ENCODE peak calls at places on chromosomes 11 and 22, in ten cellular contexts. H is PC-9, U is right lobe of liver, M is neural progenitor cell, C is psoas muscle, B is Peyer's patch, Z is esophagus squamous epithelium, R is uterus, L is A549, D is spleen. T is an unnamed sample.

GRCh38 chr11:99171330-99171729 is 150.6 kb downstream of the CNTN5 start:
- DNase-seq in H (no peak), U (no peak), M (no peak), C (no peak), B (no peak), Z (no peak), R (no peak), L (no peak), D (no peak), T (no peak)

GRCh38 chr22:23767673-23768548 is at the start of gene CHCHD10:
- DNase-seq in H (peak), U (peak), M (peak), C (peak), B (peak), Z (no peak), R (peak), L (peak), D (peak), T (peak)

GRCh38 chr11:47587039-47587675 is 679 bp downstream of the FAM180B start:
- DNase-seq in H (no peak), U (no peak), M (no peak), C (no peak), B (no peak), Z (no peak), R (no peak), L (no peak), D (peak), T (no peak)

GRCh38 chr22:36221799-36222751 is 17.3 kb downstream of the APOL2 start:
- DNase-seq in H (no peak), U (peak), M (peak), C (peak), B (peak), Z (no peak), R (peak), L (peak), D (peak), T (peak)

GRCh38 chr11:44516688-44517301 is 48.7 kb upstream of the CD82 start:
- DNase-seq in H (no peak), U (no peak), M (no peak), C (no peak), B (no peak), Z (no peak), R (no peak), L (no peak), D (peak), T (no peak)

GRCh38 chr11:13480198-13480597 is 15.6 kb downstream of the PTH start:
- DNase-seq in H (no peak), U (no peak), M (no peak), C (no peak), B (no peak), Z (no peak), R (no peak), L (no peak), D (no peak), T (no peak)

GRCh38 chr11:66886671-66887221 is 29.9 kb downstream of the LRFN4 start:
- DNase-seq in H (no peak), U (no peak), M (no peak), C (peak), B (no peak), Z (no peak), R (no peak), L (peak), D (no peak), T (no peak)

GRCh38 chr11:45501277-45501979 is 164.0 kb downstream of the CHST1 start:
- DNase-seq in H (no peak), U (no peak), M (peak), C (no peak), B (no peak), Z (no peak), R (no peak), L (no peak), D (no peak), T (no peak)

GRCh38 chr11:47148903-47149535 is 27.7 kb downstream of the ARFGAP2 start:
- DNase-seq in H (peak), U (no peak), M (no peak), C (no peak), B (no peak), Z (no peak), R (no peak), L (no peak), D (no peak), T (no peak)

GRCh38 chr22:39947488-39948216 is 12.5 kb upstream of the TMA7B start:
- DNase-seq in H (no peak), U (no peak), M (no peak), C (no peak), B (no peak), Z (no peak), R (no peak), L (no peak), D (no peak), T (no peak)

GRCh38 chr11:32382339-32383049 is 52.8 kb downstream of the WT1 start:
- DNase-seq in H (peak), U (no peak), M (no peak), C (no peak), B (no peak), Z (no peak), R (no peak), L (no peak), D (no peak), T (no peak)

GRCh38 chr11:43738600-43739409 is 58.3 kb downstream of the HSD17B12 start:
- DNase-seq in H (peak), U (no peak), M (peak), C (no peak), B (no peak), Z (no peak), R (no peak), L (no peak), D (no peak), T (no peak)

GRCh38 chr11:109123811-109124787 is 297.9 kb upstream of the C11orf87 start:
- DNase-seq in H (no peak), U (no peak), M (no peak), C (no peak), B (no peak), Z (no peak), R (no peak), L (no peak), D (no peak), T (peak)

GRCh38 chr22:27443315-27443714 is 358.2 kb downstream of the MN1 start:
- DNase-seq in H (peak), U (no peak), M (peak), C (peak), B (no peak), Z (no peak), R (no peak), L (no peak), D (no peak), T (no peak)

GRCh38 chr11:46565248-46565835 is 28.5 kb downstream of the AMBRA1 start:
- DNase-seq in H (no peak), U (no peak), M (no peak), C (no peak), B (no peak), Z (no peak), R (no peak), L (no peak), D (no peak), T (no peak)

GRCh38 chr11:74570266-74571061 is 21.9 kb upstream of the POLD3 start:
- DNase-seq in H (peak), U (no peak), M (peak), C (no peak), B (peak), Z (no peak), R (peak), L (peak), D (no peak), T (no peak)

GRCh38 chr11:8068605-8069221 is 12.3 kb upstream of the TUB start:
- DNase-seq in H (peak), U (peak), M (no peak), C (peak), B (peak), Z (no peak), R (peak), L (peak), D (peak), T (no peak)

GRCh38 chr11:12163181-12163841 is 52.9 kb downstream of the MICAL2 start:
- DNase-seq in H (no peak), U (no peak), M (no peak), C (no peak), B (peak), Z (no peak), R (peak), L (no peak), D (no peak), T (no peak)

GRCh38 chr11:93570759-93571413 is 27.7 kb upstream of the SMCO4 start:
- DNase-seq in H (peak), U (peak), M (no peak), C (no peak), B (peak), Z (no peak), R (peak), L (peak), D (no peak), T (no peak)

GRCh38 chr11:93842461-93842860 is 8.0 kb downstream of the VSTM5 start:
- DNase-seq in H (peak), U (no peak), M (no peak), C (no peak), B (peak), Z (no peak), R (no peak), L (no peak), D (no peak), T (no peak)

GRCh38 chr22:20117656-20118571 is 888 bp upstream of the TRMT2A start:
- DNase-seq in H (no peak), U (peak), M (peak), C (peak), B (peak), Z (no peak), R (no peak), L (no peak), D (peak), T (peak)

DNA sequence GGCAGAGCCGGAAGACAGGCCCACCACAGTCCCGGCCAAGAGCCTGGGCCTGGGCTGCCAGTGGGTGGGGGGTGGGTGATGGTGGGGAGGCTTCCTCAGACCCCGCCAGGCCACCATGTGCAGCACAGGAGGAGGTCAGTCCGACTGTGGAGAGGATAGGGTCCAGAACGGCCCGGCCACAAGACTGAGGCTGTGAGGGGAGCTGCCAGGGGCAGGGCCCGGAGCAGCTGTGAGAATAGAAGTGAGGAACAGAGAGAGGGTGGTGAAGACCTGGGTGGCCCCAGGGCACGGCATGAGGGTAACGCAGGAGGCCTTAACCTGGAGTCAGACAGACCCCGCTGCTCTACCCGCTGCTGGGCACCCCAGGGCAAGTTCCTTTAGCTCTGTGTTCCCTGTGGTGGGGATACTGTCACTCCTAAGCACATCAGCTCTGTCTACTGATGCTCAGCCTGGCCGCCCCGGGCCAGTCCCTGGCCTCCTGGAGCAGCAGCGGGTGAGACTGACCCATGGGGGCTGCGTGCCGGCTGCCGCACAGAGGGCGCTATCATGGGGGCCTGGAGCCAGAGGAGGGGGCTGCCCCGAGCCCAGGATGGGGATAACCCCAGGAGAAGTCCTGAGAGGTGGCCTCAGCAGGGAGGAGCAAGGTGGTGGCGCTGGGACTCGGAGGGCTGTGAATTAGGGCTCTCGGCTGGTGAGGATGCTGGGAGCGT is 1.7 kb downstream of the FERMT3 start:
- DNase-seq in H (no peak), U (peak), M (peak), C (no peak), B (no peak), Z (no peak), R (no peak), L (no peak), D (peak), T (no peak)
- H3K4me3 ChIP-seq in H (no peak), U (peak), M (no peak), C (peak), B (peak), Z (peak), R (no peak), L (no peak), D (peak), T (peak)

GRCh38 chr11:124170801-124171586 is 12.2 kb upstream of the OR10D3 start:
- DNase-seq in H (no peak), U (no peak), M (no peak), C (no peak), B (no peak), Z (no peak), R (no peak), L (no peak), D (no peak), T (no peak)

GRCh38 chr11:124172599-124172998 is 10.5 kb upstream of the OR10D3 start:
- DNase-seq in H (no peak), U (no peak), M (no peak), C (no peak), B (no peak), Z (no peak), R (no peak), L (no peak), D (no peak), T (no peak)

GRCh38 chr11:124172076-124172475 is 11.1 kb upstream of the OR10D3 start:
- DNase-seq in H (no peak), U (no peak), M (no peak), C (no peak), B (no peak), Z (no peak), R (no peak), L (no peak), D (no peak), T (no peak)

GRCh38 chr11:124167852-124168251 is 15.3 kb upstream of the OR10D3 start:
- DNase-seq in H (no peak), U (no peak), M (peak), C (no peak), B (no peak), Z (no peak), R (no peak), L (no peak), D (no peak), T (no peak)
- H3K27ac ChIP-seq in H (no peak), U (no peak), M (no peak), C (no peak), B (no peak), Z (no peak), R (no peak), L (no peak), D (no peak), T (no peak)

DNA sequence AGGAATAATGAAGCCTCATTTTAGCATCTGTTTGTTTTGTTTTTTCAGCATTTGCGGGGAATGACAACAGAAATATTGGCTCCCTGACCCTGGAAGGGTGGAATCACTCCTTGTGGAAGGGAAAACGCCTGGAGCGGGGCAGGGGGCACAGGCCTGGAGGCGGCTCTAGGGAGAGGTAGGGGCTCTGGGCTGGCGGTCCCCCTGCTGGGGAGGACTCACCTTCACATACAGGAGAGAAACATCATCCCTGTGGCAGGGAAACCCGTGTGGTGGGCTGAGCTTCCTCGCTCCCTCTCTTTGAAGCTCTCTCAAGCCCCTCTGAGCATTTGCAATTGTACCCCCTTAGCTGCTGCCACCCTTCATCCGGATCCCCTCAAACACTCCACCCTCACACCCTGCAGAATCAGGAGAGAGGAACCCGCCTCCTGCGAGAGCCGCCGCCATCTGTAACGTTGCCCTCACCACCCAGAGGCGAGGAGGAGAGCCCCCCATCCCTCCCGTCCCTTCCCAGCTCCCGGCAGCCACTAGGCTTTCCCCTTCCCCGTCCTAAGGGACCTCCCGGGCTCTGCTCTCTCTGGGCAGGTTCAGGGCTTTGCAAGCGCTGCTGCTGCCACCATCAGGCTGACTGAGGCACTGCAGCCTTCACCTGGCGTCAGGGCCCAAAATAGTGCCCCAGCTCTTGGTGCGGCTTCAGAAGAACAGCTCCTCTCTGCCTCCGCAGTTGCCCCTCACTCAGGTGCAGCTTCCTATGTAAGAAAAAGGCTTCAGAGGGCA is 10.4 kb downstream of the KIRREL3 start:
- DNase-seq in H (no peak), U (peak), M (peak), C (peak), B (peak), Z (no peak), R (peak), L (peak), D (peak), T (peak)
- H3K4me3 ChIP-seq in H (no peak), U (no peak), M (no peak), C (no peak), B (no peak), Z (no peak), R (no peak), L (no peak), D (no peak), T (peak)

DNA sequence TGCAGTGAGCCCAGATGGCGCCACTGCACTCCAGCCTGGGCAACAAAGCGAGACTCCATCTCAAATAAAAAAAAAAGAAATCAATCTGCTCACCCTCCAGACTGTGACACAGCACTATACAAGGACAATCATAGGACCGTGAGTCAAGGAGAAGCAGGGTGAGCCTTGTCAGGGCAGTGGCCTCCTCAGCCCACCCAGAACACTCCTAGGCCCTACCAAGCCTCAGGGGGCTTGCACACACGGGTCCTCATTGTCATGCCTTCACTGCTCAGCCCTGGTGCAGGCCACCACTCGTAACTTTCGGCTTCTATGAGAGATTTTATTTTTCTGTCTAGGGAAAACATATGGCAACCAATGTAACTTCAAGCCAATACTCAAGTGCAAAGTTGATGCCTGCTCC is 35.8 kb downstream of the DGCR2 start:
- DNase-seq in H (no peak), U (no peak), M (no peak), C (no peak), B (no peak), Z (no peak), R (no peak), L (no peak), D (no peak), T (no peak)
- H3K27ac ChIP-seq in H (no peak), U (no peak), M (no peak), C (peak), B (no peak), Z (peak), R (no peak), L (no peak), D (peak), T (no peak)

DNA sequence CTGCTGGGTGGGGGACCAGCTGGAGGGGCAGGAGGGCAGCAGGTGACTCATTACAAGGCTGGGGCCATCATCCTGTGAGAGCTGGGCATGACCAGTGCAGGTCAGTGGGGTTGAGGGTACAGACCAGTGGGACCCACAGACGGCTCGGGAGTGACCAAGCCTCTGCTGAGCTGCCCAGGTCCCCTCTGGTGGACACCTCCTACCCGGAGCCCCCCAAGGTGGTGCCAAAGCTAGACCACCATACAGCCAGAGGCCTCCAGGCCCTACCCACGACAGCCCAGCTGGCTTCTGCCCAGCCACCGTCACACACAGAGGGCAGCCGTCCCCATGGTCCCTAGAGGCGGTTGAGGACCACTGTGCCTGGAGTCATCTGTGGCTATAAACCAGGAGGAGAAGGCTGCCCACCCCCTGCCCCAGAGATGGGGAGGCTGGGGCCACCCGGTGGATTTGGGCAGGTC is 695 bp downstream of the MYEOV start:
- DNase-seq in H (peak), U (no peak), M (no peak), C (no peak), B (no peak), Z (no peak), R (no peak), L (no peak), D (peak), T (peak)
- H3K4me3 ChIP-seq in H (peak), U (no peak), M (no peak), C (no peak), B (no peak), Z (peak), R (no peak), L (peak), D (no peak), T (no peak)

GRCh38 chr22:38719196-38719595 is 13.5 kb downstream of the GTPBP1 start:
- DNase-seq in H (no peak), U (no peak), M (no peak), C (peak), B (no peak), Z (no peak), R (no peak), L (no peak), D (no peak), T (no peak)
- H3K27ac ChIP-seq in H (peak), U (no peak), M (no peak), C (no peak), B (no peak), Z (peak), R (peak), L (no peak), D (no peak), T (peak)

T was measured in dorsolateral prefrontal cortex.